ENCODE peak calls at places on chromosomes 11 and 22, in four cellular contexts. Y is left ventricle myocardium inferior, R is nephron progenitor cell, S is OCI-M1. G is an unnamed sample.

GRCh38 chr11:110565690-110566336 is 136.1 kb downstream of the FDX1 start:
- DNase-seq in Y (no peak), R (no peak), S (peak), G (no peak)

GRCh38 chr22:47394504-47395440 is 632.3 kb downstream of the TBC1D22A start:
- DNase-seq in S (no peak), Y (no peak), R (no peak), G (no peak)

GRCh38 chr11:88414385-88414861 is 76.9 kb upstream of the CTSC start:
- DNase-seq in Y (no peak), S (peak), R (no peak), G (peak)

GRCh38 chr11:134562941-134563471 is 151.0 kb upstream of the B3GAT1 start:
- DNase-seq in R (no peak), S (no peak), Y (no peak), G (no peak)

GRCh38 chr11:17259931-17260499 is 16.5 kb upstream of the NUCB2 start:
- DNase-seq in R (no peak), Y (no peak), S (peak), G (no peak)

GRCh38 chr11:1920909-1921575 is 1.5 kb downstream of the TNNT3 start:
- DNase-seq in R (no peak), Y (no peak), S (no peak), G (no peak)

GRCh38 chr11:13776134-13776815 is 107.8 kb downstream of the FAR1 start:
- DNase-seq in Y (no peak), S (peak), R (peak), G (peak)

GRCh38 chr22:49719046-49719445 is 108.6 kb downstream of the BRD1 start:
- DNase-seq in R (no peak), Y (no peak), S (no peak), G (no peak)

GRCh38 chr11:46291441-46292143 is 14.1 kb downstream of the CREB3L1 start:
- DNase-seq in S (no peak), Y (no peak), R (no peak), G (no peak)

GRCh38 chr11:5712507-5712906 is 22.9 kb downstream of the TRIM22 start:
- DNase-seq in Y (no peak), S (peak), R (no peak), G (peak)

G was measured in KBM-7.